ENCODE peak calls at places on chromosomes 16 and 17, in nine cellular contexts. N is mesenchymal stem cell; W is aorta; G is HEK293T; V is ELF-1; Q is kidney tubule cell; S is NCI-H526 treated with DMSO at 0.1 percent for 48 hours; L is activated T-cell treated with anti-CD3 and anti-CD28 coated beads, Interleukin-2, amount 50 U/mL, for 1 hour; P is lung. X is an unnamed sample.

GRCh38 chr16:626787-627457 is 3.9 kb upstream of the WFIKKN1 start:
- DNase-seq in N (peak), W (peak), G (no peak), V (no peak), Q (peak), S (no peak), L (no peak), P (peak), X (no peak)

GRCh38 chr16:53458623-53459022 is 24.4 kb downstream of the RBL2 start:
- DNase-seq in N (no peak), W (no peak), G (no peak), V (no peak), Q (no peak), S (no peak), L (no peak), P (no peak), X (no peak)

GRCh38 chr17:75624021-75624420 is 9.2 kb upstream of the SMIM5 start:
- DNase-seq in N (no peak), W (no peak), G (no peak), V (no peak), Q (no peak), S (no peak), L (no peak), P (no peak), X (no peak)

GRCh38 chr17:58510075-58510474 is 4.4 kb downstream of the MTMR4 start:
- DNase-seq in N (no peak), W (no peak), G (no peak), V (no peak), Q (no peak), S (no peak), L (no peak), P (no peak), X (no peak)

GRCh38 chr16:50376997-50377396 is 8.2 kb upstream of the BRD7 start:
- DNase-seq in N (no peak), W (no peak), G (no peak), V (no peak), Q (no peak), S (no peak), L (no peak), P (no peak), X (no peak)

GRCh38 chr16:56345406-56346050 is 79.8 kb downstream of the AMFR start:
- DNase-seq in N (no peak), W (peak), G (no peak), V (no peak), Q (no peak), S (no peak), L (no peak), P (no peak), X (no peak)

GRCh38 chr16:2054543-2055245 is 6.9 kb downstream of the TSC2 start:
- DNase-seq in N (no peak), W (no peak), G (no peak), V (no peak), Q (peak), S (no peak), L (no peak), P (no peak), X (no peak)

GRCh38 chr16:17270683-17271109 is 200.1 kb downstream of the XYLT1 start:
- DNase-seq in N (no peak), W (no peak), G (no peak), V (no peak), Q (no peak), S (no peak), L (no peak), P (no peak), X (no peak)

GRCh38 chr16:63131503-63131902 is 1095.3 kb upstream of the CDH8 start:
- DNase-seq in N (no peak), W (no peak), G (no peak), V (no peak), Q (no peak), S (no peak), L (no peak), P (no peak), X (no peak)

GRCh38 chr16:678858-679807 is 1.1 kb upstream of the STUB1 start:
- DNase-seq in N (peak), W (peak), G (peak), V (peak), Q (peak), S (peak), L (no peak), P (peak), X (peak)

GRCh38 chr17:7262192-7263070 is at the start of gene CLDN7:
- DNase-seq in N (no peak), W (no peak), G (no peak), V (peak), Q (peak), S (peak), L (peak), P (peak), X (no peak)

X was measured in effector CD8-positive, alpha-beta T cell.